ENCODE peak calls at places on chromosomes 16 and 17, in four cellular contexts. R is A549, W is esophagus squamous epithelium, E is endothelial cell of umbilical vein. N is an unnamed sample. For H3K4me1, the result is how much of the 10 kb centered on the place peaks cover.

GRCh38 chr17:78437508-78438169 is 59.2 kb downstream of the PGS1 start:
- DNase-seq in E (no peak), R (no peak), W (no peak), N (no peak)

GRCh38 chr16:29824589-29825144 is 4.4 kb downstream of the MVP start:
- DNase-seq in E (peak), W (no peak), R (peak), N (no peak)

GRCh38 chr17:64506201-64506575 is at the start of gene DDX5:
- DNase-seq in R (peak), W (peak), E (peak), N (peak)

GRCh38 chr17:44363613-44364159 is at the start of gene FAM171A2:
- DNase-seq in R (peak), W (no peak), E (peak), N (peak)

GRCh38 chr17:74045608-74046007 is 157.9 kb upstream of the RPL38 start:
- DNase-seq in W (no peak), R (peak), E (no peak), N (no peak)

GRCh38 chr17:67673006-67673405 is 44.7 kb upstream of the NOL11 start:
- DNase-seq in E (no peak), R (no peak), W (no peak), N (no peak)

GRCh38 chr17:79835953-79836951 is 3.0 kb downstream of the CBX4 start:
- DNase-seq in W (no peak), R (peak), E (no peak), N (peak)

GRCh38 chr17:43349142-43349541 is 49.7 kb upstream of the ARL4D start:
- DNase-seq in R (peak), W (no peak), E (no peak), N (no peak)

GRCh38 chr16:66250686-66251405 is 115.6 kb upstream of the CDH5 start:
- DNase-seq in W (no peak), E (no peak), R (no peak), N (no peak)

DNA sequence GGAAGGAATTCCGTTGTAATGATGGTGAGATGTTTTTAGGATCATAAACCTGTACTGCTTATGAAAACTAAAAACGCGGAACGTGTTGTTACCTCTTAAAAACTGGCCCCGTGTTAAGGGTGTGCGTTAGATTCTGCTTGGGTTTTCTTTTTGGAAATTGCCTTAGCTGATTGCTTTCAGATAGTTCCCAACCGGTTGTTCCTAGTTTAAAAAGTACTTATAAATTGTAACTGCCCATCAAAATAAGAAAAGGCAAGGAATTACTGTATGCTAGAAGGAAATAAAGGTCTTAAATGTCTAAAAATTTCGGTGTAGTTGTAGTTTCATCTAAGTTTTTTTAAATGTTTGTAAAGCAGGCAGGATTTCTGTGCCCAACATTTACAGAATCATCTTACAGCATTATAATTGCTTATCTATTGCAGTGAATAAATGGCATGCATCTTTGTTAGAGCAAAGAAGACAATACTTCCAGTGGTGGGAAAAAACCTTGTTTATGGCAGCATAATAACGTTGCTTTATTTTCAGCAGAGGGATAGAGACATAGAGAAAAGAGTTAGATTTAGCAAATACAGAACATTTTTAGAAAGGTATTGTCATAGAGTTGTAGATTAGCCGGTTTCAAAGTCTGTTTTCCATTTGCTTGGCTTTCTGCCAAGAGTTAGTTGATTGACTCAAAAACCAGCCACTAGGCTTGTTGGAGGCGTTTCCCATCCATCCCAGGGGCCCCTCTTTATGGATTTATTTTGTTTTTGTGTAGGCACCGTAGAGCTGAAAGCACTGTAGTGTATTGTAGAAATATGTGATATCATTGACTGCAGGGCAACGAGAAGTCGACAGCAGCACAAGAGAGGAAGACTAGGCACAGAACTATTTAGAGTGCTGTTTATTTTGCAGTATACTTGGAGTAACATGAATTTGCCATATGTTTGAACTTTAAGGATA is 1.7 kb downstream of the PPM1D start:
- DNase-seq in R (peak), E (peak), W (no peak), N (no peak)
- TF ChIP-seq POLR2A in R (no peak), E (no peak), W (no peak), N (no peak)

GRCh38 chr16:88805340-88805715 is 1.7 kb downstream of the CDT1 start:
- DNase-seq in W (no peak), R (no peak), E (no peak), N (peak)
- H3K27ac ChIP-seq in W (no peak), R (no peak), E (no peak), N (no peak)

GRCh38 chr16:10936585-10936984 is 5.7 kb downstream of the DEXI start:
- DNase-seq in R (no peak), W (no peak), E (no peak), N (no peak)

GRCh38 chr16:10938321-10938720 is 3.9 kb downstream of the DEXI start:
- DNase-seq in R (no peak), E (no peak), W (no peak), N (no peak)

GRCh38 chr16:10938844-10939648 is 3.2 kb downstream of the DEXI start:
- DNase-seq in W (no peak), R (no peak), E (no peak), N (no peak)

GRCh38 chr16:10935491-10935890 is 6.8 kb downstream of the DEXI start:
- DNase-seq in E (no peak), R (no peak), W (no peak), N (no peak)

DNA sequence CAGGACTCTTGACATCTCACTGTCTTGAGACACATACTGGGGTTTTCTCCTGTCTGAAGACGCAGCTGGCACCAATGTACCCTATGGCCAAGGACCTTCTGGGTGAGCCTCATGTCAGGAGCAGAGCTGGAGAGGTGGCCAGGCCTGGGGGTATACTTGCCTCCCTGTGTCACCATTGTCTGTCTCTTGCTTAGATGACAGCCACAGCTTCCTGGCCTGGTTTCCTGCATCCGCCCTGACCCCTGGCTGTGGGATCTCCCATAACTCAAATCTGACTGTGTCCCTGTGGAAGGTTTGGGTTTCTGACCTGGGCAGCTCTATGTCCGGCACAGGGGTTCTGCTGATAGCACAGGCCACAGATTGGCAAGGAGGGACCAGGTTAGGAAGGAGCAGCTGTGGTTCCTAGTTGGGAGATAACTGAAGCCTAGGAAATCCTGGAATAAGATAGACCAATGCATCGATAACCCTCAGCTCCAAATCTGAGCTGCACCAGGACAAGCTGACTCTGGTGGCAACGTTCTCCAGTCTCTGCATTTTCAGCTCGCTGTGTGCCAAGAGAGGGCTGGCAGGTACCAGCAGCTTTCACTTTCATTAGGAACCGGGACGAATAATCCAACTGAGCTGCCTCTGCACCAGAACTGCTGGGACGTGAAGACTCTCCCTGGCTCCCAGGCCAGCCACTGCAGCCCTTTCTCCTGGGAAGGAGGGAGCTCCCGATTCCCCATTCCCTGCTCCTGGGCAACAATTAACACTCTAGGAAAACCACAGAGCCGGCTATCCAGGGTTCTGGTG is 5.0 kb downstream of the DEXI start:
- DNase-seq in R (no peak), W (no peak), E (no peak), N (peak)
- H3K4me1 ChIP-seq in R (under half), W (half or more), E (under half), N (half or more)

GRCh38 chr17:7509937-7510336 is 25.8 kb downstream of the POLR2A start:
- DNase-seq in W (no peak), R (no peak), E (no peak), N (no peak)

GRCh38 chr17:7512105-7512504 is 27.9 kb downstream of the POLR2A start:
- DNase-seq in R (no peak), E (no peak), W (no peak), N (no peak)

GRCh38 chr17:7508846-7509245 is 24.7 kb downstream of the POLR2A start:
- DNase-seq in E (no peak), W (no peak), R (no peak), N (no peak)

GRCh38 chr17:7512824-7513540 is 28.8 kb downstream of the POLR2A start:
- DNase-seq in R (no peak), E (no peak), W (no peak), N (no peak)

DNA sequence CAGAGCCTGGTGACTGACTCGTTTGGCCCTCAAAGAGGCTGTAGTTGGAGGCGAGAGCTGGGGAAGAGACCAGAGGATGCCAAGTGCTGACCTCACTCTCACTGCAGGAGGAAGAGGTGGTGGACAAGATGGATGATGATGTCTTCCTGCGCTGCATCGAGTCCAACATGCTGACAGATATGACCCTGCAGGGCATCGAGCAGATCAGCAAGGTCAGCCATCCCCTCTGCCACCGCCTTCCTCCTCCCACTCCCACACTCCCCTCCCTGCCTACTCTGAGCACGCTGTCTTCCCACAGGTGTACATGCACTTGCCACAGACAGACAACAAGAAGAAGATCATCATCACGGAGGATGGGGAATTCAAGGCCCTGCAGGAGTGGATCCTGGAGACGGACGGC is 26.9 kb downstream of the POLR2A start:
- DNase-seq in R (no peak), E (no peak), W (no peak), N (no peak)
- TF ChIP-seq POLR2A in R (no peak), E (no peak), W (no peak), N (no peak)

DNA sequence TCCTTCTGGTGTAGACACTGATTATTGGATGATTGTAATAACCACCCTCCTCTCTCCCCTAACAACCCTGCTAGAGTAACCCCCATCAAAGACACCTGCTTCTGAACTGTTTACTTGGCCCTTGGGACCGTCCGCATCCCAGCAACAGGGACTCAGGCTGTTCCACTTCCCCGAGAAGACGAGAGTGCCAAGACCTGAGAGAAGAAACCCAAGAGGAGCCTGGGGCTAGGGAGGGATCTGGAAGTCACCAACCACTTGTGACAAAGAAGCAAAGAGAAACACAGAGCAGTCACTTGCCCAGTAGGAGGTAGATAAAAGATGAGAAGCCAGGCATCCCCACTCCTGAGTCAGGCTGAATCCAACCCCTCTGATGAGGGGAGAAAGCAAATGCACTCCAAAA is 84.3 kb downstream of the CDH11 start:
- DNase-seq in E (no peak), W (no peak), R (no peak), N (no peak)
- H3K27ac ChIP-seq in E (no peak), W (no peak), R (no peak), N (no peak)

GRCh38 chr17:35048685-35049379 is 14.7 kb downstream of the RFFL start:
- DNase-seq in R (no peak), W (no peak), E (no peak), N (no peak)
- H3K4me1 ChIP-seq in R (half or more), W (half or more), E (under half), N (under half)

N was measured in upper lobe of left lung.